ENCODE peak calls at places on chromosomes 7 and 10, in five cellular contexts. L, G, I, X and V are unnamed samples.

GRCh38 chr10:31004611-31005193 is 27.0 kb downstream of the ZNF438 start:
- DNase-seq in I (no peak), L (no peak), G (no peak), X (no peak), V (no peak)

GRCh38 chr7:157637216-157637954 is 300.6 kb downstream of the DNAJB6 start:
- DNase-seq in X (no peak), G (no peak), L (peak; percentile 48), I (no peak), V (no peak)

GRCh38 chr7:81776972-81777371 is 7.1 kb upstream of the HGF start:
- DNase-seq in L (no peak), G (peak; percentile 36), X (no peak), I (no peak), V (no peak)

GRCh38 chr10:79379512-79380124 is 32.3 kb downstream of the PPIF start:
- DNase-seq in G (no peak), I (peak; percentile 58), X (peak; percentile 20), L (peak; percentile 87), V (peak; percentile 25)

GRCh38 chr7:159215053-159215452 is 70.4 kb upstream of the VIPR2 start:
- DNase-seq in I (no peak), G (no peak), X (no peak), L (no peak), V (no peak)

GRCh38 chr7:1695800-1696454 is 25.9 kb downstream of the ELFN1 start:
- DNase-seq in G (no peak), L (no peak), I (peak; percentile 47), X (no peak), V (no peak)

GRCh38 chr7:116673504-116673865 is 1.5 kb downstream of the MET start:
- DNase-seq in X (no peak), L (no peak), I (no peak), G (no peak), V (no peak)

GRCh38 chr10:85983051-85983450 is 383.5 kb downstream of the GRID1 start:
- DNase-seq in L (no peak), X (no peak), I (no peak), G (no peak), V (no peak)

GRCh38 chr7:128105228-128106022 is 74.2 kb upstream of the LRRC4 start:
- DNase-seq in X (no peak), L (peak; percentile 66), I (peak; percentile 75), G (no peak), V (no peak)

GRCh38 chr7:2248984-2249694 is 7.1 kb downstream of the NUDT1 start:
- DNase-seq in X (peak; percentile 35), G (peak; percentile 52), L (no peak), I (peak; percentile 83), V (no peak)

GRCh38 chr7:155090647-155091046 is 20.5 kb downstream of the HTR5A start:
- DNase-seq in L (no peak), X (no peak), I (no peak), G (no peak), V (no peak)

GRCh38 chr7:130908345-130909160 is 174.5 kb upstream of the KLF14 start:
- DNase-seq in X (no peak), L (no peak), G (no peak), I (no peak), V (no peak)
- H3K27ac ChIP-seq in X (peak overlapping the region; percentile 86), L (no peak overlapping the region), G (no peak overlapping the region), I (peak overlapping the region; percentile 16), V (no peak overlapping the region)

GRCh38 chr7:111756687-111757178 is 194.4 kb upstream of the IMMP2L start:
- DNase-seq in G (peak; percentile 75), L (peak; percentile 88), X (peak; percentile 11), I (no peak), V (no peak)
- TF ChIP-seq POLR2AphosphoS5 in G (no peak), L (peak; percentile 18), X (no peak), I (peak; percentile 53), V (no peak)

GRCh38 chr7:92042056-92042737 is 92.1 kb downstream of the CYP51A1 start:
- DNase-seq in L (no peak), G (no peak), X (peak; percentile 72), I (no peak), V (peak; percentile 63)

GRCh38 chr7:92043637-92044036 is 90.6 kb downstream of the CYP51A1 start:
- DNase-seq in I (no peak), X (no peak), G (no peak), L (no peak), V (no peak)

GRCh38 chr7:92044940-92045339 is 89.3 kb downstream of the CYP51A1 start:
- DNase-seq in G (no peak), I (no peak), X (no peak), L (no peak), V (no peak)

GRCh38 chr7:92043098-92043497 is 91.2 kb downstream of the CYP51A1 start:
- DNase-seq in X (no peak), L (no peak), G (no peak), I (no peak), V (no peak)

DNA sequence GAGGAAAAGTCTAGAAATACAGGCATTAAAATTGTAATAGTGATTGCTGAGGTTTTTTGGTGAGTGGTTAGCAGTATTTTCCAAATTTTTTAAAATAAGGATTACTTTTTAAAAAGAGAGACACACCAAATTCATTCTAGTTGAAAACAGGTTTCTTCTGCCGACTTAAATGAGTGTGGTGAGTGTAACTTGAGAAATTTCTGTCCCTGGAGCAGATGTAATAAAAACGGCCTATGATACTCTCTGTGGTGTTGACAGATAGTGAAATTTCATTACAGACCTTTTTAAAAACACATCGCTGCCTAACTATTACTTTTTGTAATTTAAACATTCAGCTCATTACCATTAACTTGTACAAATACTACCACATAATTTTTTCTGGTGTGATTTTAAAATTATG is 90.1 kb downstream of the CYP51A1 start:
- DNase-seq in I (no peak), L (no peak), X (no peak), G (no peak), V (no peak)
- H3K27ac ChIP-seq in I (no peak overlapping the region), L (peak overlapping the region; percentile 9), X (peak overlapping the region; percentile 60), G (no peak overlapping the region), V (peak overlapping the region; percentile 51)

GRCh38 chr10:11298116-11298515 is 280.4 kb downstream of the CELF2 start:
- DNase-seq in I (no peak), L (no peak), G (no peak), X (no peak), V (no peak)

GRCh38 chr10:11293332-11293731 is 275.7 kb downstream of the CELF2 start:
- DNase-seq in L (no peak), I (no peak), X (no peak), G (no peak), V (no peak)

GRCh38 chr10:11294831-11295230 is 277.2 kb downstream of the CELF2 start:
- DNase-seq in G (no peak), L (no peak), I (no peak), X (no peak), V (no peak)

GRCh38 chr10:11297136-11297535 is 279.5 kb downstream of the CELF2 start:
- DNase-seq in L (no peak), X (no peak), G (no peak), I (no peak), V (no peak)

GRCh38 chr10:11295492-11295891 is 277.8 kb downstream of the CELF2 start:
- DNase-seq in X (no peak), L (no peak), I (no peak), G (no peak), V (no peak)
- TF ChIP-seq POLR2AphosphoS5 in X (no peak), L (no peak), I (no peak), G (no peak), V (no peak)

DNA sequence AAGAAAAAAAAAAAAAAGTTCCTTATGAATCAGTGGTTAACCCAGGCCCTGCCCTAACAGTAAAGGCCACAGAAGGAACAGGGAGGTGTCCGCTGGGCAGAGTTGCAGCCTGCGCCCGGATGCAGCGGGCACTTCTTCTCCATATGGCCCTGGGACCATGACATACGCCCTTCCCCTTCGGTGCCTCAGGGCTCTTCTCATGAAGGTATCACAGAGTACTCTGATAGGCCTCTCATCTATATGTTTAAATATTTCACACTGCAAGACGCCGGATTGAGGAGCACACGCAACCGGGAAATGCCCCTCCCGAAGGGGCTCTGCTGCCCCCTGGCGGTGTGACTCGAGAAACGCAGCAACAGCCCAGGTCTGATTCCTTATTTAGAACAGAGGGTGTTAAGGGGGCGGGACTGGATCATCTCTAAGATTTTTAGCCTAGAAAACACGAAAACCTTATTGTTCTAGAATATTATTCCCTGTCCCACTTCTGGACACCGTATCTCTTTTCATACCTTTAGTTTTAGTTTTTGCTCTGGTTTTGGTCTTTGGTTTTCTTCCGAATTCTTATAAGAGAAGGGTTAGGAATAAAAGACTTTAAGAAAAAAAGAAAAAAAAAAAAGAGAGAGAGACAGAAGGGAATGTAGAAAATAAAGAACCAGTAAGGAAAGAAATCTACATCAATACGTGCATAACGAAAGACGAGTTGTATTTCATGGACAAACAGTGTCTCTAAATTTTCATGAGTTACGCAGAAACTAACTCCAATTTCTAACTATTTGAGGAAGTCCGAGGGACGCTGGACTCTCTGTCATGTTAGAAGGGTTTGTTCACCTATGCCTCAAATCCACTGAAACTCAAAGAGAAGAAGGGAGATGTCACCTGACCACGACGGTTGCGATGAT is 12.0 kb downstream of the DAGLB start:
- DNase-seq in X (peak; percentile 84), G (peak; percentile 89), I (peak; percentile 95), L (peak; percentile 90), V (peak; percentile 82)
- H3K27ac ChIP-seq in X (peak overlapping the region; percentile 80), G (peak overlapping the region; percentile 55), I (peak overlapping the region; percentile 88), L (peak overlapping the region; percentile 60), V (peak overlapping the region; percentile 71)

DNA sequence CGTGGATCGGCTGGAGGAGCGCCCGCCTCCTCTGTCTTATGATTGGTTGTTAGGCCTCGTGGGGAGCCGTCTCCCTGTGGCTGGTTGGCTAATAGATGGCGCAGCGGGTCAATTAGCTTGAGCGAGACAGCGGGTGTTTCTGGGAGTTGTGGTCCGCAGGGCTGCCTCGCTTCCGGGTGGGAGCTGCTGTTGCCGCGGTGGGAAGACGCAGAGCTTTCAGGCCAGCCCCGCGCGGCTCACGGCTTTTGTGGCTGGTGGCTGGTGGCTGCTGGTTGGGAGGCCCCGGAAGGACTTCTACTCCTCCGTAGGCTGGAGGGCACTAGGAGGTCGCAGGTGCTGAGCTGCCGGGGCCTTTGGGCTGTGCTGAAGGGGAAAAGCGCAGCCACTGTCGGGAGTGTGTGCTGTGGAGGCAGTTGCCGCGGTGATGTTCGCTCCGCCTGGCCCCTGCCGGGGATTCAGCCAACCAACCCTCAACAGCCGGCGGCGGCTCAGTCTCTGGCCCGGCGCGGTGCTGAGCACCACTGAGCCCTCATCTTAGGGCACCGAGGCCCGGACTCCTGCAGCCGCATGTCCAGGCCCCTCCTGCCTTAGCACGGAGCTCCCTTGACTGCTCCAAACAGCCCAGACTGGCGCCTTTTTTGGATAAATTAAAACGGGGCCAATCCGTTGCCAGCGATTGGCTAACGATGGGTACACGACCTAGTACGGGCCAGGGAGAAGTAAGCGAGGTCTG is 651 bp upstream of the C10orf143 start:
- DNase-seq in I (peak; percentile 98), L (peak; percentile 99), G (peak; percentile 98), X (peak; percentile 96), V (peak; percentile 96)
- TF ChIP-seq POLR2AphosphoS5 in I (peak; percentile 85), L (peak; percentile 92), G (peak; percentile 49), X (peak; percentile 69), V (peak; percentile 84)

DNA sequence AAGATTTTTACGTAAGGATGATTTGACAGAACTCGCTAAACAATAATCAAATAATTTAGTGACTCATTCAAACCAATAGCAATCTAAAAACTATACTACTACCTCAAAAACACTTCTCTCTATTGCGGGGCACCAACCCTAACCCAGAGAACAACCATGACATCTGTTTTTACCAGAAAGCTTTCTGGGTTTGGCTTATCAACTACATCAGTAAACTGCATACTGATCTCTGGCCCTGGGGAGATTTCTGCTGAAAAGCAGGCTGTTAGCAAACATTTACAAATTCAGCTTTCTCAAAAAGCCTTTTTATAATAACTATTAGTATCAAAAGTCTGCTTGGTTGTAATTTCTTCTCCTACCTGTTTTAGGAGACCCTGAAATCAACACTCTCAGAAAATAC is 144.5 kb upstream of the ZWINT start:
- DNase-seq in L (no peak), G (no peak), I (no peak), X (no peak), V (no peak)
- H3K27ac ChIP-seq in L (no peak overlapping the region), G (no peak overlapping the region), I (no peak overlapping the region), X (no peak overlapping the region), V (no peak overlapping the region)

GRCh38 chr10:97914837-97915211 is 65.2 kb downstream of the GOLGA7B start:
- DNase-seq in G (peak; percentile 93), L (peak; percentile 79), X (peak; percentile 78), I (peak; percentile 86), V (peak; percentile 86)
- TF ChIP-seq POLR2AphosphoS5 in G (no peak), L (no peak), X (no peak), I (no peak), V (peak; percentile 19)